ENCODE peak calls at places on chromosomes 1 and 21, in ten cellular contexts. T is transverse colon, U is heart left ventricle, B is breast epithelium, L is body of pancreas, S is testis, C is ovary, E is PC-9, R is tibial nerve, V is left ventricle myocardium inferior. Q is an unnamed sample.

GRCh38 chr21:33587792-33588484 is 546 bp downstream of the DONSON start:
- DNase-seq in L (peak; percentile 31), C (peak; percentile 59), V (no peak), U (peak; percentile 40), T (peak; percentile 41), B (no peak), E (no peak), R (no peak), S (peak; percentile 48), Q (peak; percentile 67)

GRCh38 chr1:43452789-43453441 is 816 bp downstream of the HYI start:
- DNase-seq in T (no peak), R (no peak), V (no peak), B (peak; percentile 45), E (peak; percentile 43), S (peak; percentile 47), C (peak; percentile 57), L (peak; percentile 41), U (peak; percentile 50), Q (peak; percentile 41)

GRCh38 chr1:227062306-227062705 is 122.2 kb downstream of the COQ8A start:
- DNase-seq in T (no peak), S (no peak), V (no peak), E (no peak), C (no peak), B (no peak), L (no peak), R (no peak), U (no peak), Q (no peak)

GRCh38 chr21:20661745-20662470 is 336.3 kb upstream of the NCAM2 start:
- DNase-seq in L (no peak), U (no peak), C (no peak), T (no peak), V (no peak), S (no peak), B (no peak), E (no peak), R (no peak), Q (no peak)

GRCh38 chr1:223003549-223003948 is 139.5 kb downstream of the TLR5 start:
- DNase-seq in S (no peak), C (no peak), T (no peak), E (no peak), B (no peak), L (no peak), V (no peak), U (no peak), R (no peak), Q (no peak)

GRCh38 chr1:221743416-221744208 is 1.7 kb upstream of the DUSP10 start:
- DNase-seq in B (peak; percentile 68), E (peak; percentile 68), L (peak; percentile 84), V (no peak), C (no peak), R (no peak), T (no peak), S (no peak), U (no peak), Q (no peak)

GRCh38 chr1:182869241-182869666 is 30.1 kb downstream of the DHX9 start:
- DNase-seq in R (no peak), T (no peak), U (no peak), E (no peak), S (peak; percentile 28), C (no peak), B (no peak), L (no peak), V (no peak), Q (no peak)

GRCh38 chr1:110672001-110672752 is 2.6 kb downstream of the KCNA3 start:
- DNase-seq in T (peak; percentile 27), R (no peak), C (no peak), L (peak; percentile 30), B (no peak), V (no peak), U (no peak), E (no peak), S (no peak), Q (no peak)

GRCh38 chr1:7385471-7386225 is 385.4 kb upstream of the VAMP3 start:
- DNase-seq in U (no peak), S (peak; percentile 7), R (no peak), C (no peak), E (no peak), B (peak; percentile 13), L (no peak), V (peak; percentile 3), T (no peak), Q (no peak)

GRCh38 chr1:77039739-77040138 is 172.5 kb downstream of the ST6GALNAC5 start:
- DNase-seq in T (no peak), R (peak; percentile 15), L (peak; percentile 40), C (peak; percentile 34), U (no peak), V (no peak), B (peak; percentile 23), E (peak; percentile 97), S (peak; percentile 74), Q (no peak)

GRCh38 chr1:56070601-56071000 is 508.8 kb downstream of the PLPP3 start:
- DNase-seq in R (no peak), B (no peak), S (no peak), C (no peak), L (no peak), T (no peak), E (no peak), V (no peak), U (no peak), Q (no peak)

GRCh38 chr1:40917995-40918711 is 56.0 kb upstream of the CITED4 start:
- DNase-seq in V (no peak), C (no peak), L (no peak), S (no peak), T (no peak), B (no peak), U (no peak), R (no peak), E (no peak), Q (no peak)

DNA sequence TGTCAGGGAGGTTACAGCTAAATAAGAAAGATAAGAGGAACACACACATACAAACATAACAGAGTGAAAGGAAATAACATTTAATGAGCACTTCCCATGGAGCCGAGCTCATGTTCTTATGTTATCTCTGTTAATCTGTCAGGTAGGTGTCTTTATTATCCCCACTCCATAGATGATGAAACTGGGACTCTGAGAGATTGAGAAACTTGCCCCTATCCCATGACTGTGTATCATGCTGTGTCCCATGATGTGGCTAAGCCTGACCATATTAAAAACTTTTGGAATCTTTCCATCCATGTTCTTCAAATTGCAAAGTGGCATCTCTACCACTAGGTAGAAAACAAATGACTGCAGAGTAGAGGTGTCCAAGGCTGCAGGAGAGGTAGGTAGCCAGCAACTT is 285.2 kb upstream of the SGIP1 start:
- DNase-seq in T (no peak), E (no peak), S (no peak), L (no peak), B (no peak), V (no peak), C (no peak), R (no peak), U (no peak), Q (no peak)
- TF ChIP-seq CTCF in T (no peak), E (no peak), S (no peak), L (no peak), B (no peak), V (no peak), C (no peak), R (no peak), U (no peak), Q (no peak)

GRCh38 chr1:61125263-61125662 is 42.9 kb downstream of the NFIA start:
- DNase-seq in V (no peak), E (no peak), T (no peak), S (no peak), R (no peak), C (no peak), B (no peak), L (no peak), U (no peak), Q (no peak)
- H3K4me1 ChIP-seq in V (peaks cover 78% of the 10 kb centered on the region), E (peaks cover 17% of the 10 kb centered on the region), T (peaks cover 6% of the 10 kb centered on the region), S (peaks cover 33% of the 10 kb centered on the region), R (peaks cover 69% of the 10 kb centered on the region), C (peaks cover 2% of the 10 kb centered on the region), B (peaks cover 5% of the 10 kb centered on the region), L (peaks cover 48% of the 10 kb centered on the region), U (peaks cover 52% of the 10 kb centered on the region), Q (no peaks in the 10 kb centered on the region)

GRCh38 chr1:201465698-201466290 is 3.2 kb downstream of the PHLDA3 start:
- DNase-seq in C (no peak), U (no peak), L (no peak), B (no peak), V (no peak), S (no peak), R (no peak), T (no peak), E (no peak), Q (no peak)
- H3K4me3 ChIP-seq in C (no peak overlapping the region), U (no peak overlapping the region), L (no peak overlapping the region), B (peak overlapping the region; percentile 90), V (peak overlapping the region; percentile 85), S (no peak overlapping the region), R (peak overlapping the region; percentile 91), T (peak overlapping the region; percentile 69), E (peak overlapping the region; percentile 60), Q (no peak overlapping the region)

DNA sequence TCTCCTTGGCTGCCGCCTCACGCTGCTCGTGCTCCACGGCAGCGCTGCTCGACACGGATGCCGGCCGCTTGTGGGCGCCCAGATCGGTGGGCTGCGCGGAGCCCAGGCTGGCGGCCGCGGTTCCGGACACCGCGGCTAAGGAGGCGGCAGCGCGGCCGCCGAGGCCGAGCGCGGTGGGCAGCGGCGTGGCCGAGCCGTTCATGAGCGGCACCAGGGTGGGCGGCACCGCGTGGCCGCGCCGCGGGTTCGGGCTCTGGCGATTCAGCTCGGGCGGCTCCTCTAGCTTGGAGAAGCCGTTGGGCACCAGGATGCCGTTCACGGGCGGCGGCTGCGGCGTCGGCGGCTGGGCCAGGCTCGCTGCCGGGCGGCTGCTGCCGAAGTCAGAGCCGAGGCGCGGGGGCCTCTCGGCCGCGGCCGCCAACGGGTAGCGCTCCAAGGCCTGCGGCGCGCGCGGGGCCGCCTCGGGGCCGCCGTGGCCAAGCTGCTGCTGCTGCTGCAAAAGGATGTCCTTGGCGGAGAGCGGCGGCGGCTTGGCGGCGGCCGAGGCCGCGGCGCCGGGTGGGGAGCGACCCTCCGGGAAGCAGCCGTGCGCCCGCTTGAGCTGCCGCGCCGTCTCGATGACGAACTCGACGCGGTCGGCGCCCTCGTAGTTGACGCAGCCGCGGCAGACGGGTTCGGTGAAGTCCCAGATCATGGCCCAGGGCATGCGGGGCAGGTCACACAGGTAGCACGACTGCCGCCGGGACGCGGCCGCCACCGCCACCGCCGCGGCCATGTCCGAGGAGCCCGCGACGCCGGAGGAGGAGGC is 1.1 kb downstream of the IRF2BP2 start:
- DNase-seq in L (peak; percentile 64), C (peak; percentile 72), E (no peak), R (no peak), S (no peak), V (peak; percentile 40), B (peak; percentile 58), U (peak; percentile 56), T (peak; percentile 50), Q (peak; percentile 80)
- TF ChIP-seq CTCF in L (no peak), C (no peak), E (no peak), R (peak; percentile 0), S (no peak), V (no peak), B (no peak), U (no peak), T (no peak), Q (no peak)

GRCh38 chr1:24186031-24186710 is 918 bp downstream of the IFNLR1 start:
- DNase-seq in T (no peak), L (no peak), S (no peak), U (no peak), B (no peak), C (no peak), R (no peak), V (no peak), E (no peak), Q (peak; percentile 24)
- H3K4me1 ChIP-seq in T (peaks cover 4% of the 10 kb centered on the region), L (peaks cover 24% of the 10 kb centered on the region), S (no peaks in the 10 kb centered on the region), U (peaks cover 8% of the 10 kb centered on the region), B (no peaks in the 10 kb centered on the region), C (no peaks in the 10 kb centered on the region), R (peaks cover 14% of the 10 kb centered on the region), V (peaks cover 18% of the 10 kb centered on the region), E (peaks cover 11% of the 10 kb centered on the region), Q (peaks cover 11% of the 10 kb centered on the region)

GRCh38 chr1:228084797-228085196 is 2.3 kb downstream of the ARF1 start:
- DNase-seq in L (no peak), C (peak; percentile 8), V (peak; percentile 6), B (no peak), E (no peak), R (no peak), U (peak; percentile 7), T (no peak), S (no peak), Q (peak; percentile 19)
- H3K4me3 ChIP-seq in L (no peak overlapping the region), C (peak overlapping the region; percentile 99), V (peak overlapping the region; percentile 100), B (peak overlapping the region; percentile 79), E (peak overlapping the region; percentile 100), R (peak overlapping the region; percentile 94), U (peak overlapping the region; percentile 79), T (peak overlapping the region; percentile 99), S (no peak overlapping the region), Q (no peak overlapping the region)

Q was measured in mucosa of descending colon.